ENCODE peak calls at places on chromosomes 11 and 22, in six cellular contexts. One of them, this sample, is unnamed.

GRCh38 chr11:36672815-36673450 is 74.9 kb upstream of the RAG2 start:
- DNase-seq in GM12891: no peak
- DNase-seq in H1: no peak
- DNase-seq in K562: peak; percentile 26
- DNase-seq in GM12878: no peak
- DNase-seq in HepG2: peak; percentile 55
- DNase-seq in this sample: no peak

GRCh38 chr11:47669856-47670255 is 27.5 kb upstream of the MTCH2 start:
- DNase-seq in GM12891: no peak
- DNase-seq in H1: no peak
- DNase-seq in K562: no peak
- DNase-seq in GM12878: no peak
- DNase-seq in HepG2: no peak
- DNase-seq in this sample: no peak

GRCh38 chr11:122715883-122716282 is 60.4 kb downstream of the UBASH3B start:
- DNase-seq in GM12891: no peak
- DNase-seq in H1: no peak
- DNase-seq in K562: no peak
- DNase-seq in GM12878: no peak
- DNase-seq in HepG2: no peak
- DNase-seq in this sample: no peak

GRCh38 chr11:96744697-96745096 is 354.9 kb downstream of the JRKL start:
- DNase-seq in GM12891: no peak
- DNase-seq in H1: no peak
- DNase-seq in K562: no peak
- DNase-seq in GM12878: no peak
- DNase-seq in HepG2: no peak
- DNase-seq in this sample: no peak

GRCh38 chr11:2451336-2451735 is 6.5 kb downstream of the KCNQ1 start:
- DNase-seq in GM12891: no peak
- DNase-seq in H1: no peak
- DNase-seq in K562: no peak
- DNase-seq in GM12878: no peak
- DNase-seq in HepG2: no peak
- DNase-seq in this sample: no peak

GRCh38 chr11:13440100-13440855 is 22.7 kb downstream of the BTBD10 start:
- DNase-seq in GM12891: no peak
- DNase-seq in H1: no peak
- DNase-seq in K562: no peak
- DNase-seq in GM12878: no peak
- DNase-seq in HepG2: no peak
- DNase-seq in this sample: no peak

GRCh38 chr11:89495951-89496350 is 4.8 kb upstream of the NOX4 start:
- DNase-seq in GM12891: no peak
- DNase-seq in H1: no peak
- DNase-seq in K562: no peak
- DNase-seq in GM12878: no peak
- DNase-seq in HepG2: no peak
- DNase-seq in this sample: no peak

GRCh38 chr11:25775608-25776007 is 556.3 kb upstream of the ANO3 start:
- DNase-seq in GM12891: no peak
- DNase-seq in H1: no peak
- DNase-seq in K562: no peak
- DNase-seq in GM12878: no peak
- DNase-seq in HepG2: no peak
- DNase-seq in this sample: no peak

GRCh38 chr11:99739464-99740089 is 718.8 kb downstream of the CNTN5 start:
- DNase-seq in GM12891: peak; percentile 1
- DNase-seq in H1: peak; percentile 7
- DNase-seq in K562: peak; percentile 11
- DNase-seq in GM12878: no peak
- DNase-seq in HepG2: peak; percentile 17
- DNase-seq in this sample: peak; percentile 3

GRCh38 chr22:27867114-27867957 is 51.7 kb downstream of the PITPNB start:
- DNase-seq in GM12891: no peak
- DNase-seq in H1: no peak
- DNase-seq in K562: no peak
- DNase-seq in GM12878: no peak
- DNase-seq in HepG2: no peak
- DNase-seq in this sample: no peak

GRCh38 chr11:27524155-27524554 is 17.6 kb upstream of the LIN7C start:
- DNase-seq in GM12891: no peak
- DNase-seq in H1: no peak
- DNase-seq in K562: no peak
- DNase-seq in GM12878: no peak
- DNase-seq in HepG2: peak; percentile 41
- DNase-seq in this sample: no peak

DNA sequence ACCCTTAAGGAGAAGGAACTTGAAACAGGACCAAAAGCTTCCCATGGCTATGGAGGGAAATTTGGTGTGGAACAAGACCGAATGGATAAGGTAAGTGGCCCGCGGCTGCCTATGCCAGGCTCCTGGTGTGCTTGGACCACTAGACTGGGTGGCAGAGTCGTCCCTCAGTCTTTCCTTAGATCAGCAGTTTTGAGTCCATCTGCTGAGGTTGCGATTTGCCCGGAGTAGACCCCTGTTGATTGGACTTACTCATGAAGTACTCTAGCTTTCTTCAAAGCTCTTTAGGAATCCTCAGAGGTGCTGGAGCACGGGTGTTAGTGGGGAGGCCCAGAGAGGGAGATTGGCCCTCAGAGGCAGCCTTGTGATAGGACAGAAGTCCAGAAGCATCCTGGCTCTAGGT is 11.5 kb downstream of the CTTN start:
- DNase-seq in GM12891: no peak
- DNase-seq in H1: no peak
- DNase-seq in K562: no peak
- DNase-seq in GM12878: no peak
- DNase-seq in HepG2: no peak
- DNase-seq in this sample: no peak
- TF ChIP-seq TAF1 in GM12891: no peak
- TF ChIP-seq TAF1 in H1: no peak
- TF ChIP-seq TAF1 in K562: no peak
- TF ChIP-seq TAF1 in GM12878: no peak
- TF ChIP-seq TAF1 in HepG2: no peak
- TF ChIP-seq TAF1 in this sample: no peak

DNA sequence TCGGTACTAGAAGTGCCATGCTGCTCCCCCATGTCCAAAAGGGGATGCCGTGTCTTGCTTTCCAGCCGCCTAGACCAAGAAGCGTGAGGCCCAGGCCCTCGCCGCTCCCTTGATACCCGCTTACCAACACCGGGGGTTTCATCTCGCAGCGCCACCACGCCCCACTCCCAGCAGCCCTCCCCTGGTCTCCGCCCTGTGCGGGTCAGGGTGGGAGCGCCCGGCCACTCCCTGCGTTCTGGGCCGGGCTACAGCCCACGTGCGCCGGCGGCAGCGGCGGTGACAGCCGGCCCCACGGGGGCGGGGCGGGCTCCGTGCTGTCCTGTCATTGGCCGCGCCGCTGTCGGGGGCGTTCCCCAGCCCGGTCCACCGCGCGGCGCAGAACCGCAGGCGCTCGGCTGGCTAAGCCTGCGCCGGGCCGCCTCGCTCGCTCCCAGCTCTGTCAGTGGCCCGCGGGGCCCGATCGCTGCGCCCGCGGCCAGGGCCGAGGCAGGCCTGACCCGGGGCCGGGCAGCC is at the start of gene MICAL2:
- DNase-seq in GM12891: peak; percentile 97
- DNase-seq in H1: peak; percentile 61
- DNase-seq in K562: peak; percentile 98
- DNase-seq in GM12878: peak; percentile 23
- DNase-seq in HepG2: peak; percentile 64
- DNase-seq in this sample: peak; percentile 93
- TF ChIP-seq POLR2A in GM12891: no peak
- TF ChIP-seq POLR2A in H1: no peak
- TF ChIP-seq POLR2A in K562: peak; percentile 57
- TF ChIP-seq POLR2A in GM12878: peak; percentile 27
- TF ChIP-seq POLR2A in HepG2: no peak
- TF ChIP-seq POLR2A in this sample: no peak

GRCh38 chr22:39152511-39153219 is at the start of gene CBX7:
- DNase-seq in GM12891: peak; percentile 94
- DNase-seq in H1: no peak
- DNase-seq in K562: peak; percentile 94
- DNase-seq in GM12878: peak; percentile 46
- DNase-seq in HepG2: peak; percentile 49
- DNase-seq in this sample: peak; percentile 93
- TF ChIP-seq POLR2AphosphoS5 in GM12891: no peak
- TF ChIP-seq POLR2AphosphoS5 in H1: no peak
- TF ChIP-seq POLR2AphosphoS5 in K562: no peak
- TF ChIP-seq POLR2AphosphoS5 in GM12878: peak; percentile 48
- TF ChIP-seq POLR2AphosphoS5 in HepG2: no peak
- TF ChIP-seq POLR2AphosphoS5 in this sample: no peak

GRCh38 chr22:17664414-17665045 is 26.0 kb downstream of the BCL2L13 start:
- DNase-seq in GM12891: no peak
- DNase-seq in H1: no peak
- DNase-seq in K562: no peak
- DNase-seq in GM12878: no peak
- DNase-seq in HepG2: peak; percentile 15
- DNase-seq in this sample: no peak
- TF ChIP-seq TAF1 in GM12891: no peak
- TF ChIP-seq TAF1 in H1: no peak
- TF ChIP-seq TAF1 in K562: no peak
- TF ChIP-seq TAF1 in GM12878: no peak
- TF ChIP-seq TAF1 in HepG2: no peak
- TF ChIP-seq TAF1 in this sample: no peak

DNA sequence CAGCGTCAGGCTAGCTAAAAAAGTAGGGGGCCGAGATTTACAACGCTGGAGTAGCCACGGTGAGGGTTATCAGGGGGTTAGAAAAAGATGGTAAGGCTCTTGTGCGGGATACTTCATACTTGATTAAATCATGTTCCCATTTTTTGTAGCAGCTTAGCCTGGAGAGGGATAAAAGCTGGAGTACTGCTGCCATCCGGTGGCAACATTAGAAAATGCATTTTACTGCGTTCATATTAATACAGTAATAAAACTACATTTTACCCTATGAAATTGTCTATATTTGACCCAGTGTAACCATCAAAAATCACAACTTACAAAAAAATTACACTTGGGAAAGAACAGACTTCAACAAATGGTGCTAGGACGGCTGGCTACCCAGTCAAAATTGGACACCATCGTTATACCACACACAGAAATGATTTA is 17.3 kb downstream of the RPUSD4 start:
- DNase-seq in GM12891: no peak
- DNase-seq in H1: no peak
- DNase-seq in K562: peak; percentile 52
- DNase-seq in GM12878: no peak
- DNase-seq in HepG2: peak; percentile 44
- DNase-seq in this sample: no peak
- TF ChIP-seq POLR2A in GM12891: no peak
- TF ChIP-seq POLR2A in H1: no peak
- TF ChIP-seq POLR2A in K562: no peak
- TF ChIP-seq POLR2A in GM12878: no peak
- TF ChIP-seq POLR2A in HepG2: no peak
- TF ChIP-seq POLR2A in this sample: no peak

DNA sequence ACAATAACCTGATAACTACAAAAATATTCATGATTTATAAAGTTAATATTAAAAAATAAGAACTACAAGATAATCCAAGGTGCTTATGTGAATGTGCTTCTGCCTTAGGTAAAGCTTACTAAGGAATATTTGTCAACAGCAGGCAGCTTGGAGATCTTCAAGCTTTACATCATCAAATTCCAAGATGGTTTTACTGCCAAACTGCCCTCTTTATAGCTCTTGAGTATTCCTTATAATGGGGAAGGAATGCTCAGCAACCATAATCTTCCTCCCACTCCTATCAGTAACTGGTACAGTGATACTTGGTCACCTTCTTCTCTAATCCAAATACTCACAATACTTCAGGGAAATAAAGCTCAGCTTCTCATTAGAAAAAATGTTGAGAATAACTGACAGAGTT is 30.1 kb downstream of the SBF2 start:
- DNase-seq in GM12891: no peak
- DNase-seq in H1: no peak
- DNase-seq in K562: no peak
- DNase-seq in GM12878: no peak
- DNase-seq in HepG2: no peak
- DNase-seq in this sample: no peak
- TF ChIP-seq POLR2AphosphoS5 in GM12891: no peak
- TF ChIP-seq POLR2AphosphoS5 in H1: no peak
- TF ChIP-seq POLR2AphosphoS5 in K562: no peak
- TF ChIP-seq POLR2AphosphoS5 in GM12878: no peak
- TF ChIP-seq POLR2AphosphoS5 in HepG2: no peak
- TF ChIP-seq POLR2AphosphoS5 in this sample: no peak

GRCh38 chr11:60836866-60837510 is 4.9 kb upstream of the CCDC86 start:
- DNase-seq in GM12891: no peak
- DNase-seq in H1: no peak
- DNase-seq in K562: no peak
- DNase-seq in GM12878: no peak
- DNase-seq in HepG2: no peak
- DNase-seq in this sample: no peak
- TF ChIP-seq TAF1 in GM12891: no peak
- TF ChIP-seq TAF1 in H1: no peak
- TF ChIP-seq TAF1 in K562: no peak
- TF ChIP-seq TAF1 in GM12878: no peak
- TF ChIP-seq TAF1 in HepG2: no peak
- TF ChIP-seq TAF1 in this sample: no peak

GRCh38 chr11:68146010-68146540 is 24.9 kb upstream of the CHKA start:
- DNase-seq in GM12891: no peak
- DNase-seq in H1: no peak
- DNase-seq in K562: no peak
- DNase-seq in GM12878: no peak
- DNase-seq in HepG2: peak; percentile 65
- DNase-seq in this sample: no peak
- TF ChIP-seq POLR2A in GM12891: no peak
- TF ChIP-seq POLR2A in H1: no peak
- TF ChIP-seq POLR2A in K562: no peak
- TF ChIP-seq POLR2A in GM12878: no peak
- TF ChIP-seq POLR2A in HepG2: peak; percentile 60
- TF ChIP-seq POLR2A in this sample: no peak

This sample was measured in GM12892.